ENCODE peak calls at places on chromosomes 2 and 18, in five cellular contexts. One of them, this sample, is unnamed.

GRCh38 chr2:72920317-72921087 is 3.2 kb downstream of the EMX1 start:
- DNase-seq in CD4-positive, CD25-positive, alpha-beta regulatory T cell: peak; percentile 27
- DNase-seq in pancreas: no peak
- DNase-seq in suprapubic skin: no peak
- DNase-seq in adrenal gland: no peak
- DNase-seq in this sample: no peak

GRCh38 chr2:105749583-105750399 is 5.1 kb downstream of the NCK2 start:
- DNase-seq in adrenal gland: peak; percentile 74
- DNase-seq in CD4-positive, CD25-positive, alpha-beta regulatory T cell: peak; percentile 53
- DNase-seq in suprapubic skin: peak; percentile 58
- DNase-seq in pancreas: no peak
- DNase-seq in this sample: no peak

GRCh38 chr18:56068030-56068671 is 480.2 kb upstream of the TCF4 start:
- DNase-seq in suprapubic skin: no peak
- DNase-seq in pancreas: no peak
- DNase-seq in adrenal gland: no peak
- DNase-seq in CD4-positive, CD25-positive, alpha-beta regulatory T cell: no peak
- DNase-seq in this sample: no peak

GRCh38 chr18:30280861-30281470 is 761.6 kb downstream of the DSC3 start:
- DNase-seq in CD4-positive, CD25-positive, alpha-beta regulatory T cell: peak; percentile 1
- DNase-seq in adrenal gland: no peak
- DNase-seq in pancreas: no peak
- DNase-seq in suprapubic skin: no peak
- DNase-seq in this sample: no peak

GRCh38 chr2:167406558-167406957 is 518.3 kb downstream of the XIRP2 start:
- DNase-seq in CD4-positive, CD25-positive, alpha-beta regulatory T cell: no peak
- DNase-seq in pancreas: no peak
- DNase-seq in suprapubic skin: no peak
- DNase-seq in adrenal gland: no peak
- DNase-seq in this sample: no peak

GRCh38 chr2:227780981-227781630 is 32.5 kb upstream of the CCL20 start:
- DNase-seq in pancreas: no peak
- DNase-seq in suprapubic skin: no peak
- DNase-seq in CD4-positive, CD25-positive, alpha-beta regulatory T cell: peak; percentile 44
- DNase-seq in adrenal gland: peak; percentile 28
- DNase-seq in this sample: peak; percentile 57

GRCh38 chr2:224160917-224161316 is 121.8 kb upstream of the SERPINE2 start:
- DNase-seq in CD4-positive, CD25-positive, alpha-beta regulatory T cell: no peak
- DNase-seq in adrenal gland: peak; percentile 69
- DNase-seq in suprapubic skin: no peak
- DNase-seq in pancreas: no peak
- DNase-seq in this sample: peak; percentile 66

GRCh38 chr18:13006731-13007550 is 15.8 kb downstream of the CEP192 start:
- DNase-seq in CD4-positive, CD25-positive, alpha-beta regulatory T cell: no peak
- DNase-seq in pancreas: no peak
- DNase-seq in suprapubic skin: no peak
- DNase-seq in adrenal gland: no peak
- DNase-seq in this sample: no peak

GRCh38 chr18:12686100-12686499 is 16.4 kb downstream of the CEP76 start:
- DNase-seq in adrenal gland: no peak
- DNase-seq in CD4-positive, CD25-positive, alpha-beta regulatory T cell: peak; percentile 30
- DNase-seq in suprapubic skin: no peak
- DNase-seq in pancreas: no peak
- DNase-seq in this sample: no peak

GRCh38 chr2:151268085-151268484 is 6.4 kb upstream of the RBM43 start:
- DNase-seq in CD4-positive, CD25-positive, alpha-beta regulatory T cell: no peak
- DNase-seq in pancreas: no peak
- DNase-seq in suprapubic skin: no peak
- DNase-seq in adrenal gland: no peak
- DNase-seq in this sample: no peak

GRCh38 chr2:68169308-68169707 is 11.6 kb downstream of the PNO1 start:
- DNase-seq in suprapubic skin: no peak
- DNase-seq in CD4-positive, CD25-positive, alpha-beta regulatory T cell: no peak
- DNase-seq in adrenal gland: no peak
- DNase-seq in pancreas: no peak
- DNase-seq in this sample: no peak

GRCh38 chr2:71224935-71225334 is 2.0 kb downstream of the PAIP2B start:
- DNase-seq in CD4-positive, CD25-positive, alpha-beta regulatory T cell: no peak
- DNase-seq in adrenal gland: no peak
- DNase-seq in pancreas: no peak
- DNase-seq in suprapubic skin: no peak
- DNase-seq in this sample: no peak

GRCh38 chr2:152718909-152719645 is 657 bp downstream of the ARL6IP6 start:
- DNase-seq in pancreas: no peak
- DNase-seq in adrenal gland: no peak
- DNase-seq in suprapubic skin: no peak
- DNase-seq in CD4-positive, CD25-positive, alpha-beta regulatory T cell: peak; percentile 74
- DNase-seq in this sample: peak; percentile 60

GRCh38 chr2:222977121-222977520 is 74.9 kb upstream of the KCNE4 start:
- DNase-seq in pancreas: no peak
- DNase-seq in adrenal gland: no peak
- DNase-seq in suprapubic skin: no peak
- DNase-seq in CD4-positive, CD25-positive, alpha-beta regulatory T cell: no peak
- DNase-seq in this sample: no peak

GRCh38 chr2:45937990-45938389 is 286.5 kb downstream of the PRKCE start:
- DNase-seq in pancreas: no peak
- DNase-seq in adrenal gland: peak; percentile 49
- DNase-seq in CD4-positive, CD25-positive, alpha-beta regulatory T cell: no peak
- DNase-seq in suprapubic skin: no peak
- DNase-seq in this sample: no peak

GRCh38 chr2:235654115-235654514 is 160.3 kb downstream of the AGAP1 start:
- DNase-seq in CD4-positive, CD25-positive, alpha-beta regulatory T cell: no peak
- DNase-seq in pancreas: no peak
- DNase-seq in suprapubic skin: no peak
- DNase-seq in adrenal gland: no peak
- DNase-seq in this sample: no peak

GRCh38 chr2:10647451-10647850 is 42.3 kb downstream of the NOL10 start:
- DNase-seq in CD4-positive, CD25-positive, alpha-beta regulatory T cell: no peak
- DNase-seq in adrenal gland: no peak
- DNase-seq in pancreas: no peak
- DNase-seq in suprapubic skin: no peak
- DNase-seq in this sample: no peak

GRCh38 chr2:12513339-12513738 is 203.4 kb upstream of the TRIB2 start:
- DNase-seq in suprapubic skin: no peak
- DNase-seq in adrenal gland: no peak
- DNase-seq in CD4-positive, CD25-positive, alpha-beta regulatory T cell: peak; percentile 71
- DNase-seq in pancreas: no peak
- DNase-seq in this sample: no peak

GRCh38 chr2:231393149-231394131 is 2.1 kb upstream of the B3GNT7 start:
- DNase-seq in adrenal gland: peak; percentile 76
- DNase-seq in suprapubic skin: no peak
- DNase-seq in CD4-positive, CD25-positive, alpha-beta regulatory T cell: peak; percentile 47
- DNase-seq in pancreas: peak; percentile 77
- DNase-seq in this sample: no peak

GRCh38 chr18:50313031-50313607 is 25.6 kb upstream of the CXXC1 start:
- DNase-seq in suprapubic skin: no peak
- DNase-seq in adrenal gland: no peak
- DNase-seq in pancreas: no peak
- DNase-seq in CD4-positive, CD25-positive, alpha-beta regulatory T cell: no peak
- DNase-seq in this sample: no peak

GRCh38 chr2:75503048-75503607 is 57.6 kb downstream of the EVA1A start:
- DNase-seq in suprapubic skin: no peak
- DNase-seq in pancreas: no peak
- DNase-seq in adrenal gland: no peak
- DNase-seq in CD4-positive, CD25-positive, alpha-beta regulatory T cell: no peak
- DNase-seq in this sample: no peak

GRCh38 chr2:201697899-201698298 is 545 bp downstream of the MPP4 start:
- DNase-seq in CD4-positive, CD25-positive, alpha-beta regulatory T cell: no peak
- DNase-seq in adrenal gland: no peak
- DNase-seq in suprapubic skin: no peak
- DNase-seq in pancreas: no peak
- DNase-seq in this sample: no peak
- H3K9me3 ChIP-seq in CD4-positive, CD25-positive, alpha-beta regulatory T cell: no peaks in the 10 kb centered on the region
- H3K9me3 ChIP-seq in adrenal gland: no peaks in the 10 kb centered on the region
- H3K9me3 ChIP-seq in suprapubic skin: no peaks in the 10 kb centered on the region
- H3K9me3 ChIP-seq in pancreas: no peaks in the 10 kb centered on the region
- H3K9me3 ChIP-seq in this sample: no peaks in the 10 kb centered on the region

DNA sequence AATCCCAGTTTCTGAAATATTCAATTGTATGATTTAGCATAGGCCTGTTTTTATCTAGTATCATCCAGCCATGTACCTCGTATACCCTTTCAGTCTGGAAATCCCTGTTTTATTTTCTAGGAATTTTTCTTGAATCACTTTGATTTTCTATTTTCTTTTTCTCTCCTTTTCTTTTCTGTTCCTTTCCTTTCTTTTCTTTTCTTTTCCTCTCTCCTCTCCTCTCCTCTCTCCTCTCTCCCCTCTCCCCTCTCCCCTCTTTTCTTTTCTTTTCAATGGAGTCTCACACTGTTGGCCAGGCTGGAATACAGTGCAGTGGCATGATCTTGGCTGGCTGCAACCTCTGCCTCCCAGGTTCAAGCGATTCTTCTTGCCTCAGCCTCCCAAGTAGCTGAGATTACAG is 63.5 kb downstream of the SMCHD1 start:
- DNase-seq in pancreas: no peak
- DNase-seq in CD4-positive, CD25-positive, alpha-beta regulatory T cell: no peak
- DNase-seq in adrenal gland: no peak
- DNase-seq in suprapubic skin: no peak
- DNase-seq in this sample: no peak
- H3K36me3 ChIP-seq in pancreas: peaks cover 36% of the 10 kb centered on the region
- H3K36me3 ChIP-seq in CD4-positive, CD25-positive, alpha-beta regulatory T cell: peaks cover 98% of the 10 kb centered on the region
- H3K36me3 ChIP-seq in adrenal gland: no peaks in the 10 kb centered on the region
- H3K36me3 ChIP-seq in suprapubic skin: peaks cover 63% of the 10 kb centered on the region
- H3K36me3 ChIP-seq in this sample: peaks cover 48% of the 10 kb centered on the region

GRCh38 chr2:123500988-123501387 is 524.1 kb upstream of the CNTNAP5 start:
- DNase-seq in pancreas: no peak
- DNase-seq in CD4-positive, CD25-positive, alpha-beta regulatory T cell: no peak
- DNase-seq in suprapubic skin: no peak
- DNase-seq in adrenal gland: no peak
- DNase-seq in this sample: no peak
- H3K9me3 ChIP-seq in pancreas: no peaks in the 10 kb centered on the region
- H3K9me3 ChIP-seq in CD4-positive, CD25-positive, alpha-beta regulatory T cell: no peaks in the 10 kb centered on the region
- H3K9me3 ChIP-seq in suprapubic skin: no peaks in the 10 kb centered on the region
- H3K9me3 ChIP-seq in adrenal gland: no peaks in the 10 kb centered on the region
- H3K9me3 ChIP-seq in this sample: no peaks in the 10 kb centered on the region

GRCh38 chr2:217801711-217802110 is 201.1 kb downstream of the TNS1 start:
- DNase-seq in adrenal gland: peak; percentile 48
- DNase-seq in suprapubic skin: peak; percentile 70
- DNase-seq in pancreas: no peak
- DNase-seq in CD4-positive, CD25-positive, alpha-beta regulatory T cell: no peak
- DNase-seq in this sample: no peak
- H3K36me3 ChIP-seq in adrenal gland: no peaks in the 10 kb centered on the region
- H3K36me3 ChIP-seq in suprapubic skin: peaks cover 37% of the 10 kb centered on the region
- H3K36me3 ChIP-seq in pancreas: peaks cover 44% of the 10 kb centered on the region
- H3K36me3 ChIP-seq in CD4-positive, CD25-positive, alpha-beta regulatory T cell: no peaks in the 10 kb centered on the region
- H3K36me3 ChIP-seq in this sample: peaks cover 75% of the 10 kb centered on the region

DNA sequence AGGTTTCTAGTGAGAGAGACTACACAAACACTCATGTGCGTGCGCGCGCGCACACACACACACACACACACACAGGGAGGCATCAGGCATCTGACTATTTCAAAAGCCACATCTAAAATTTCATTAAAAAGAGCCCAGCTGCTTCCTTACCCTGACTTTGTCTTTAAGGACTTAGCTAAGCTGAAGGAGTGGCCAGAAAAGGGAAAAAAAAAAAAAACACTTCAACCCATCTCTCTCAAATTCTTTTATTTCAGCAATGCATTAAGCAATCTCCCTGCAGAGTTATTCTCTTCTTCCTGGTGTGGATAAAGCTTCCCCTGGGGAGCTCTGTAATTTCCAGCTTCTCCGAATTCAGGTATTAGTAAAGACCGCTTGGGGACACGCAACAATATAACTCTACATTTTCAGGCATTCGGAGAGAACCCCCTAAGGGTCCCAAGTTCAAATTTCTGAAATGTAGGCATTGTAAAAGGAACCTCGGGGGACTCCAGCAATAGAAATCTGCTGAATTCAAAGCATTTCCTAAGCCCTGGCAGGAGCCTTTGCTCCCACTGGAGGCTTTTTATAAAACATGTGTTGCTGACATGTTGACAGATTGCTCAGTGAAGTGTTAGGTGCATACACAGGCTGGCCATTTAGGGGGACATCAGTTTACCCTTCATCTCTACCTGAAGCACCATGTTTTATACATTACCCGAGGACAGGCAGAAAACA is 66.9 kb downstream of the ZNF521 start:
- DNase-seq in suprapubic skin: no peak
- DNase-seq in CD4-positive, CD25-positive, alpha-beta regulatory T cell: no peak
- DNase-seq in adrenal gland: no peak
- DNase-seq in pancreas: no peak
- DNase-seq in this sample: no peak
- H3K9me3 ChIP-seq in suprapubic skin: no peaks in the 10 kb centered on the region
- H3K9me3 ChIP-seq in CD4-positive, CD25-positive, alpha-beta regulatory T cell: no peaks in the 10 kb centered on the region
- H3K9me3 ChIP-seq in adrenal gland: no peaks in the 10 kb centered on the region
- H3K9me3 ChIP-seq in pancreas: no peaks in the 10 kb centered on the region
- H3K9me3 ChIP-seq in this sample: no peaks in the 10 kb centered on the region

GRCh38 chr2:37111971-37112370 is 27.7 kb downstream of the GPATCH11 start:
- DNase-seq in CD4-positive, CD25-positive, alpha-beta regulatory T cell: no peak
- DNase-seq in pancreas: no peak
- DNase-seq in adrenal gland: no peak
- DNase-seq in suprapubic skin: no peak
- DNase-seq in this sample: no peak

GRCh38 chr2:37105150-37105549 is 20.8 kb downstream of the GPATCH11 start:
- DNase-seq in pancreas: no peak
- DNase-seq in suprapubic skin: no peak
- DNase-seq in CD4-positive, CD25-positive, alpha-beta regulatory T cell: no peak
- DNase-seq in adrenal gland: no peak
- DNase-seq in this sample: no peak

GRCh38 chr2:37109523-37109922 is 25.2 kb downstream of the GPATCH11 start:
- DNase-seq in pancreas: no peak
- DNase-seq in adrenal gland: no peak
- DNase-seq in suprapubic skin: no peak
- DNase-seq in CD4-positive, CD25-positive, alpha-beta regulatory T cell: no peak
- DNase-seq in this sample: no peak

GRCh38 chr2:37110306-37111212 is 26.2 kb downstream of the GPATCH11 start:
- DNase-seq in CD4-positive, CD25-positive, alpha-beta regulatory T cell: no peak
- DNase-seq in pancreas: no peak
- DNase-seq in suprapubic skin: no peak
- DNase-seq in adrenal gland: no peak
- DNase-seq in this sample: no peak
- H3K36me3 ChIP-seq in CD4-positive, CD25-positive, alpha-beta regulatory T cell: peaks cover 53% of the 10 kb centered on the region
- H3K36me3 ChIP-seq in pancreas: peaks cover 35% of the 10 kb centered on the region
- H3K36me3 ChIP-seq in suprapubic skin: peaks cover 52% of the 10 kb centered on the region
- H3K36me3 ChIP-seq in adrenal gland: no peaks in the 10 kb centered on the region
- H3K36me3 ChIP-seq in this sample: peaks cover 55% of the 10 kb centered on the region

GRCh38 chr2:22282902-22283301 is 1102.1 kb upstream of the KLHL29 start:
- DNase-seq in pancreas: no peak
- DNase-seq in adrenal gland: no peak
- DNase-seq in suprapubic skin: no peak
- DNase-seq in CD4-positive, CD25-positive, alpha-beta regulatory T cell: no peak
- DNase-seq in this sample: no peak
- H3K9me3 ChIP-seq in pancreas: no peaks in the 10 kb centered on the region
- H3K9me3 ChIP-seq in adrenal gland: no peaks in the 10 kb centered on the region
- H3K9me3 ChIP-seq in suprapubic skin: no peaks in the 10 kb centered on the region
- H3K9me3 ChIP-seq in CD4-positive, CD25-positive, alpha-beta regulatory T cell: no peaks in the 10 kb centered on the region
- H3K9me3 ChIP-seq in this sample: no peaks in the 10 kb centered on the region